ENCODE peak calls at places on chromosome 11, in six cellular contexts. Q is Caco-2, W is A549, R is HCT116, I is neuronal stem cell, C is aorta. E is an unnamed sample. For H3K4me1, the result is how much of the 10 kb centered on the place peaks cover.

GRCh38 chr11:76234704-76235232 is 28.5 kb upstream of the WNT11 start:
- DNase-seq in Q (no peak), W (no peak), R (no peak), I (no peak), C (peak), E (no peak)

GRCh38 chr11:77127969-77128691 is at the start of gene MYO7A:
- DNase-seq in Q (peak), W (no peak), R (no peak), I (peak), C (peak), E (peak)

GRCh38 chr11:65429724-65430405 is 7.3 kb downstream of the NEAT1 start:
- DNase-seq in Q (no peak), W (peak), R (no peak), I (no peak), C (peak), E (no peak)

GRCh38 chr11:116225784-116226410 is 546.9 kb downstream of the BUD13 start:
- DNase-seq in Q (no peak), W (no peak), R (no peak), I (no peak), C (no peak), E (no peak)

GRCh38 chr11:31987118-31988005 is 103.5 kb upstream of the RCN1 start:
- DNase-seq in Q (no peak), W (no peak), R (no peak), I (peak), C (no peak), E (no peak)

GRCh38 chr11:122100222-122101080 is 15.6 kb downstream of the BLID start:
- DNase-seq in Q (no peak), W (no peak), R (no peak), I (no peak), C (peak), E (no peak)

GRCh38 chr11:71476926-71477636 is 24.1 kb downstream of the NADSYN1 start:
- DNase-seq in Q (no peak), W (no peak), R (no peak), I (no peak), C (no peak), E (no peak)

GRCh38 chr11:32891657-32892354 is 805 bp upstream of the QSER1 start:
- DNase-seq in Q (no peak), W (no peak), R (no peak), I (no peak), C (no peak), E (no peak)

GRCh38 chr11:44633641-44634040 is 68.2 kb downstream of the CD82 start:
- DNase-seq in Q (no peak), W (peak), R (no peak), I (no peak), C (peak), E (no peak)

GRCh38 chr11:10158461-10158860 is 135.6 kb downstream of the SBF2 start:
- DNase-seq in Q (no peak), W (no peak), R (no peak), I (no peak), C (no peak), E (no peak)

GRCh38 chr11:120314861-120315260 is 10.2 kb upstream of the TLCD5 start:
- DNase-seq in Q (no peak), W (no peak), R (no peak), I (no peak), C (no peak), E (no peak)

GRCh38 chr11:44625759-44626523 is 60.5 kb downstream of the CD82 start:
- DNase-seq in Q (no peak), W (no peak), R (no peak), I (no peak), C (no peak), E (no peak)

GRCh38 chr11:96310236-96310635 is 32.8 kb downstream of the MAML2 start:
- DNase-seq in Q (no peak), W (no peak), R (no peak), I (no peak), C (no peak), E (no peak)

GRCh38 chr11:120207517-120207916 is 3.3 kb upstream of the OAF start:
- DNase-seq in Q (no peak), W (no peak), R (no peak), I (no peak), C (no peak), E (no peak)

DNA sequence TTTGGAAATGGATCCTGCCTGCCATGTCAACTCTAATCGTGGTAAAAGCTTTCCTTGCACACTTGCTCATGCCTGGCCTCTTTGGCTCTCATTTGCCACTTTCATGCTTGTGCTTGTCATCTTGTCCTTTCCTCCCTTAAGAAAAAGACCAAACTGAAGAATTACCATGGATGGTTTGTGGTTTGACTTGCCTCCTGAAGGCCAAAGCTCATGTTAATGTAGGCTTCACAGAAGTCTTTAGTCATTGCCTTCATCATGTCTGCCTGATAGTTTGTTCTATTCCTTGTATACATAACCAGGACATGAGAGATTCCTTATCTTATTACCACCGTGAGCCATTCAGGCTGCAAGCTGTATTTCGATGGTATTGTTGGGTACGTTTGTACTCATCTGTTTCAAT is 17.3 kb downstream of the TEAD1 start:
- DNase-seq in Q (no peak), W (no peak), R (no peak), I (no peak), C (no peak), E (no peak)
- H3K4me1 ChIP-seq in Q (half or more), W (half or more), R (half or more), I (under half), C (under half), E (under half)

DNA sequence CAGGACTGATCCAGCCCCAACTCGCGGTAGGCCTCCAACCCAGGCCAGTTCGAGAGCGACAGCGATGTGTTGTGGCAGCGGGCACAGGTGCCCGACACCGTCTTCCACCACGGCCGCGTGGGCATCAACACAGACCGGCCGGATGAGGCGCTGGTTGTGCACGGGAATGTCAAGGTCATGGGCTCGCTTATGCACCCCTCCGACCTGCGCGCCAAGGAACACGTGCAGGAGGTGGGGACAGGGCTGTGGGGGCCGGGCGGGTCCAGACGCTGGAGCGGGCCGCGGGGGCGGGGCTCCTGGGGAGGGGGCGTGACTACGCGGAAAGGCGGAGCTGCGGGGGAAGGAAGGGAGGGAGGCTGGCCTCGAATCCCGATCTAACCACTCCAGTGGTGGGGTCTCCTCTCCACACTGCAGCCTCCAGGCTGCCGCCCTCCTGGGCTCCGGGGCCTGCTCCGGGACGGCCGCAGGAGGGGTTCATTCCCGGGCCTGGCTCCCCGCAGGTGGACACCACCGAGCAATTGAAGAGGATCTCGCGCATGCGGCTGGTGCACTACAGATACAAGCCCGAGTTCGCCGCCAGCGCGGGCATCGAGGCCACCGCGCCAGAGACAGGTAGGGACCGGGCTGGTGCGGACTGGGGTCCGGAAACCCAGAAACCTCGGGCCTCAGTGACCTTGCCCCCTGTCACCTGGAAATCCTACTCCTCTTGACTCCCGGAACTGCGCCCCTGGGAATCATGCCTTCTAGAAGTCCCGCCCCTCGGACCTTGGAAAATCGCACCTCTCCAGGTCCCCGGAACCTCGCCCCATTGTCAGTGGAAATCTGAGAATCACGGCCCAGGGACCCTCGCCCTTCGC is 14.9 kb downstream of the TMEM258 start:
- DNase-seq in Q (no peak), W (no peak), R (no peak), I (no peak), C (peak), E (no peak)
- H3K4me3 ChIP-seq in Q (no peak), W (no peak), R (no peak), I (no peak), C (no peak), E (no peak)

GRCh38 chr11:2689551-2690260 is 10.1 kb downstream of the KCNQ1OT1 start:
- DNase-seq in Q (peak), W (no peak), R (no peak), I (no peak), C (peak), E (no peak)
- H3K4me1 ChIP-seq in Q (under half), W (under half), R (under half), I (under half), C (under half), E (under half)

DNA sequence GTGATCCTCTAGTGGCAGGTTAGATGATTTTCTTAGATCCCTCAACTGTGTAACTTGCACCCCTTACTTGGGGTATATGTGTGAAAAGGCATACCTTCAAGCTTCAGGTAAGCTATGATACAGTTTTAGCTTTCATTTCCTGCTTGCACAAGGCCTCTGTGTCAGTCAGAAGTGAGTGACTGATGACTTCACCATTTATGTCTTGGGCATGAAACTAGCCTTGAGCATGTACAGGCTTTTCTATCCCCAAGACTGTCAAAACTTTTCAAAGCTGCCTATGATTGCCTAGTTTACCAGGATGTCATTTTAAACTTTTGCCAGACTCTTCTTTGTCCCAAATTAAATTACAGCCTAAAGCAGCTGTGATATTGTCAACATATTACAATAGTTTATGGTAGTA is 286.1 kb upstream of the CNTN5 start:
- DNase-seq in Q (no peak), W (no peak), R (no peak), I (no peak), C (no peak), E (no peak)
- H3K4me3 ChIP-seq in Q (no peak), W (no peak), R (no peak), I (no peak), C (no peak), E (no peak)

GRCh38 chr11:131658952-131659351 is 288.5 kb downstream of the NTM start:
- DNase-seq in Q (no peak), W (no peak), R (no peak), I (no peak), C (no peak), E (no peak)
- H3K4me1 ChIP-seq in Q (under half), W (under half), R (under half), I (under half), C (under half), E (under half)